ENCODE peak calls at places on chromosomes 6 and 20, in six cellular contexts. Y, U, G, H, A and V are unnamed samples.

GRCh38 chr6:90502866-90503407 is 83.9 kb downstream of the MAP3K7 start:
- DNase-seq in Y (no peak), H (no peak), U (no peak), A (no peak), G (no peak), V (no peak)

GRCh38 chr20:58706975-58707681 is 14.5 kb downstream of the NPEPL1 start:
- DNase-seq in H (no peak), G (no peak), A (no peak), Y (peak; percentile 12), U (peak; percentile 66), V (no peak)

GRCh38 chr6:39040080-39040673 is 8.4 kb upstream of the GLP1R start:
- DNase-seq in A (no peak), Y (no peak), H (no peak), G (no peak), U (no peak), V (no peak)

GRCh38 chr20:8074931-8075330 is 55.4 kb upstream of the TMX4 start:
- DNase-seq in G (no peak), Y (no peak), U (no peak), H (no peak), A (peak; percentile 35), V (no peak)

GRCh38 chr20:50992733-50993457 is 30.0 kb downstream of the KCNG1 start:
- DNase-seq in U (no peak), G (peak; percentile 93), H (peak; percentile 72), Y (no peak), A (peak; percentile 77), V (no peak)

GRCh38 chr6:24743265-24743943 is 24.4 kb upstream of the C6orf62 start:
- DNase-seq in A (peak; percentile 94), H (no peak), G (no peak), Y (no peak), U (no peak), V (no peak)

GRCh38 chr20:62146019-62146755 is 2.6 kb downstream of the SS18L1 start:
- DNase-seq in H (no peak), A (no peak), G (no peak), U (no peak), Y (no peak), V (no peak)

GRCh38 chr6:55974688-55975087 is 99.3 kb upstream of the BMP5 start:
- DNase-seq in H (no peak), Y (no peak), A (no peak), U (no peak), G (no peak), V (no peak)

GRCh38 chr6:43258180-43258579 is 14.9 kb downstream of the TTBK1 start:
- DNase-seq in Y (no peak), U (peak; percentile 8), A (no peak), G (no peak), H (no peak), V (no peak)

DNA sequence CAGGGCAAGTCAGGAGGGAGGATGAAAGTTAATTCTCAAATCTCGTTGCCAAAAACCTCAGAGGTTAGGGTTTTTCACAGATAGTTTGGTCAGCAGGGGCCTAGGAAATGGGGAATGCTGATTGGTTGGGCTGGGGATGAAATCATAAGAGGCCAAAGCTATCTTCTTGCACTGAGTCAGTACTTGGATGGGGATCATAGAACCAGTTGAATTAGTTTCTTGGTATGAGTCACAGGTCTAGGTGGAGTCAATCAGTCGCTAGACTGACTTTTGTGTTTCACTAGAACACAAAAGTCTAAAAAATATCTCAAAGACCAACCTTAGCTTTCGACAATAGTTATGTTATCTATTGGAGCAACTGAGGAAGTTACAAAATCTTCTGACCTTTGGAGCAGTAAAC is 368.5 kb downstream of the TBC1D32 start:
- DNase-seq in Y (no peak), G (no peak), H (no peak), U (no peak), A (peak; percentile 27), V (no peak)
- TF ChIP-seq CTCF in Y (no peak), G (no peak), H (no peak), U (no peak), A (no peak), V (no peak)

GRCh38 chr6:71346034-71346680 is 57.5 kb downstream of the OGFRL1 start:
- DNase-seq in G (no peak), H (no peak), U (no peak), Y (no peak), A (no peak), V (no peak)

GRCh38 chr6:71349976-71350615 is 61.5 kb downstream of the OGFRL1 start:
- DNase-seq in H (no peak), A (peak; percentile 13), G (no peak), U (no peak), Y (no peak), V (no peak)

GRCh38 chr6:71351190-71351589 is 62.6 kb downstream of the OGFRL1 start:
- DNase-seq in A (no peak), G (no peak), U (no peak), H (no peak), Y (no peak), V (no peak)

GRCh38 chr6:71347119-71347518 is 58.5 kb downstream of the OGFRL1 start:
- DNase-seq in A (no peak), Y (no peak), G (no peak), U (no peak), H (no peak), V (no peak)

GRCh38 chr6:71349395-71349794 is 60.8 kb downstream of the OGFRL1 start:
- DNase-seq in H (no peak), G (no peak), U (no peak), A (peak; percentile 33), Y (no peak), V (no peak)
- TF ChIP-seq CTCF in H (peak; percentile 91), G (no peak), U (peak; percentile 39), A (peak; percentile 71), Y (peak; percentile 51), V (peak; percentile 81)

DNA sequence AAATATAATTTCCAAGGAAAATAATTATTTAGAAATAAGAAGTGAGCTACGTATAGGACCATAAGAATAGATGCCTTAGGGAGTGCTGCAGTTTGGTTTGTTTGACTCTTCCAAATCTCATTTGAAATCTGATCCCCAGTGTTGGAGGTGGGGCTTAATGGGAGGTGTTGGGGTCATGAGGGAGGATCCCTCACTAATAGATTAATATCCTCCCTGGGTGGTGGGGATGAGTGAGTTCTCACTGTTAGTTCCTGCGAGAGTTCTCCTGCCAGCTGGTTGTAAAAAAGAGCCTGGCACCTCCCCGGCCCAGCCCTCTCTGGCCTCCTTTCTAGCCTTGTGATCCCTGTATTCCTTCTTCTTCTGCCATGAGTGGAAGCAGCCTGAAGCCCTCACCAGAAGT is 69.3 kb downstream of the RCAN2 start:
- DNase-seq in A (no peak), H (no peak), G (no peak), Y (no peak), U (no peak), V (no peak)
- TF ChIP-seq CTCF in A (no peak), H (no peak), G (no peak), Y (no peak), U (no peak), V (no peak)

GRCh38 chr6:45881705-45882435 is 133.8 kb downstream of the CLIC5 start:
- DNase-seq in U (no peak), H (no peak), A (no peak), Y (no peak), G (no peak), V (no peak)
- TF ChIP-seq CTCF in U (no peak), H (no peak), A (no peak), Y (no peak), G (no peak), V (no peak)

GRCh38 chr6:94323853-94324252 is 904.5 kb upstream of the EPHA7 start:
- DNase-seq in G (peak; percentile 24), A (peak; percentile 27), Y (no peak), U (no peak), H (no peak), V (no peak)
- TF ChIP-seq CTCF in G (no peak), A (no peak), Y (peak; percentile 9), U (no peak), H (no peak), V (no peak)

GRCh38 chr20:57247292-57247975 is 19.0 kb downstream of the BMP7 start:
- DNase-seq in G (no peak), Y (no peak), U (no peak), H (no peak), A (no peak), V (no peak)
- TF ChIP-seq CTCF in G (no peak), Y (no peak), U (no peak), H (no peak), A (no peak), V (no peak)

DNA sequence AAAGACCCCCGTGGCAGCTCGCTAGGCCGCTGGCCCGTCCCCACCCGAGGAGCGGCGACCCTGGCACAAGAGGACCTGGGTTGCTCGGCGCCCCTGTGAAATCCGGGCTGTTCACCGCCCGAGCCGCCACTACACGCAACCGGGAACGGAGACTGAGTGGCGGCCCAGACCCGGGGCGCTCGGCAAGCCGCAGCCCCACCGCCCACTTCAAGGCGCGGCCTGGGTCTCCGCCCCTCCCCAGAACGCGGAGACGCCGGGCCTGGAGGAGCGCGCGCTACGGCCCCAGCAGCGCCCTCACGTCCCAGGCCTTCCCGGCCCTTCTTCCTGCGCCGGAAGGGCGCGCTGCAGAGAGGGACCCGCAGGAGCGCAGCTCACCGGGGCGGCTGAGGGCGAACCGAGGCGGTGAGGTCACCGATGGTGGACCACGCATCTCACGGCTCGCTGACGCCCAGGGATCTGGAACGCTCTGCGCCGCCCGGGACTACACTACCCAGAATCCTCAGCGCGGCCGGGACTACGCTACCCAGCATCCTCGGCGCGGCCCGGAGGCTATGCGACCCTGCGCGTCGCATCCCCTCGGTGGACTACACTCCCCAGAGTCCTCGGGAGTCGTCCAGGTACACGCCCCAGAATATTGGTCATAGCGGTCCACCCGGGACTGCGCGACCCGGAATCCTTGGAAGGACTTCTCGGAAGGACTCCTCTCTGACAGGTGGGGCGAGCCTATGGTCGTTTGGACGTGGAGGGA is at the start of gene ZNF337:
- DNase-seq in A (peak; percentile 92), U (peak; percentile 98), Y (peak; percentile 91), G (peak; percentile 97), H (peak; percentile 95), V (peak; percentile 88)
- TF ChIP-seq CTCF in A (peak; percentile 6), U (no peak), Y (no peak), G (no peak), H (no peak), V (no peak)

GRCh38 chr20:52809003-52809402 is 163.2 kb upstream of the TSHZ2 start:
- DNase-seq in H (no peak), A (no peak), Y (no peak), U (no peak), G (no peak), V (no peak)
- TF ChIP-seq CTCF in H (no peak), A (no peak), Y (no peak), U (no peak), G (no peak), V (no peak)

GRCh38 chr6:45377555-45378323 is at the start of gene SUPT3H:
- DNase-seq in G (peak; percentile 95), H (peak; percentile 95), U (peak; percentile 97), Y (peak; percentile 92), A (peak; percentile 91), V (peak; percentile 90)
- TF ChIP-seq CTCF in G (no peak), H (no peak), U (no peak), Y (peak; percentile 27), A (no peak), V (no peak)